ENCODE peak calls at places on chromosome 10, in eight cellular contexts. One of them, this sample, is unnamed.

GRCh38 chr10:49791100-49791499 is 29.0 kb upstream of the OGDHL start:
- DNase-seq in PC-9: no peak
- DNase-seq in CD8-positive, alpha-beta T cell: no peak
- DNase-seq in heart left ventricle: no peak
- DNase-seq in lung: no peak
- DNase-seq in heart right ventricle: no peak
- DNase-seq in CD4-positive, alpha-beta memory T cell: no peak
- DNase-seq in esophagus squamous epithelium: no peak
- DNase-seq in this sample: no peak

GRCh38 chr10:88347597-88348304 is 235.4 kb downstream of the RNLS start:
- DNase-seq in CD8-positive, alpha-beta T cell: no peak
- DNase-seq in heart left ventricle: no peak
- DNase-seq in heart right ventricle: no peak
- DNase-seq in PC-9: no peak
- DNase-seq in CD4-positive, alpha-beta memory T cell: no peak
- DNase-seq in esophagus squamous epithelium: no peak
- DNase-seq in lung: no peak
- DNase-seq in this sample: no peak

GRCh38 chr10:36068542-36068941 is 426.4 kb upstream of the FZD8 start:
- DNase-seq in heart right ventricle: no peak
- DNase-seq in PC-9: no peak
- DNase-seq in CD4-positive, alpha-beta memory T cell: no peak
- DNase-seq in lung: no peak
- DNase-seq in esophagus squamous epithelium: no peak
- DNase-seq in heart left ventricle: no peak
- DNase-seq in CD8-positive, alpha-beta T cell: no peak
- DNase-seq in this sample: no peak

GRCh38 chr10:110610308-110610774 is 33.8 kb upstream of the RBM20 start:
- DNase-seq in lung: no peak
- DNase-seq in CD8-positive, alpha-beta T cell: peak; percentile 53
- DNase-seq in CD4-positive, alpha-beta memory T cell: peak; percentile 62
- DNase-seq in PC-9: peak; percentile 40
- DNase-seq in heart right ventricle: peak; percentile 66
- DNase-seq in heart left ventricle: peak; percentile 34
- DNase-seq in esophagus squamous epithelium: no peak
- DNase-seq in this sample: no peak

GRCh38 chr10:69449841-69450240 is 1.4 kb upstream of the TSPAN15 start:
- DNase-seq in PC-9: peak; percentile 68
- DNase-seq in CD4-positive, alpha-beta memory T cell: peak; percentile 54
- DNase-seq in heart right ventricle: peak; percentile 73
- DNase-seq in CD8-positive, alpha-beta T cell: peak; percentile 42
- DNase-seq in lung: peak; percentile 54
- DNase-seq in heart left ventricle: peak; percentile 56
- DNase-seq in esophagus squamous epithelium: no peak
- DNase-seq in this sample: peak; percentile 63

GRCh38 chr10:77641788-77642397 is 4.3 kb upstream of the KCNMA1 start:
- DNase-seq in heart left ventricle: peak; percentile 48
- DNase-seq in heart right ventricle: peak; percentile 66
- DNase-seq in CD8-positive, alpha-beta T cell: peak; percentile 61
- DNase-seq in CD4-positive, alpha-beta memory T cell: peak; percentile 24
- DNase-seq in PC-9: peak; percentile 61
- DNase-seq in esophagus squamous epithelium: no peak
- DNase-seq in lung: peak; percentile 74
- DNase-seq in this sample: peak; percentile 72

GRCh38 chr10:90222372-90222771 is 521.0 kb downstream of the KIF20B start:
- DNase-seq in esophagus squamous epithelium: no peak
- DNase-seq in PC-9: peak; percentile 16
- DNase-seq in heart left ventricle: no peak
- DNase-seq in CD8-positive, alpha-beta T cell: no peak
- DNase-seq in CD4-positive, alpha-beta memory T cell: no peak
- DNase-seq in heart right ventricle: no peak
- DNase-seq in lung: no peak
- DNase-seq in this sample: peak; percentile 52

GRCh38 chr10:124213471-124213870 is 120.1 kb upstream of the CHST15 start:
- DNase-seq in heart left ventricle: no peak
- DNase-seq in CD8-positive, alpha-beta T cell: no peak
- DNase-seq in esophagus squamous epithelium: no peak
- DNase-seq in lung: no peak
- DNase-seq in heart right ventricle: no peak
- DNase-seq in CD4-positive, alpha-beta memory T cell: no peak
- DNase-seq in PC-9: no peak
- DNase-seq in this sample: no peak

GRCh38 chr10:32954545-32955298 is 3.3 kb downstream of the ITGB1 start:
- DNase-seq in CD8-positive, alpha-beta T cell: no peak
- DNase-seq in PC-9: no peak
- DNase-seq in esophagus squamous epithelium: no peak
- DNase-seq in lung: no peak
- DNase-seq in CD4-positive, alpha-beta memory T cell: no peak
- DNase-seq in heart right ventricle: no peak
- DNase-seq in heart left ventricle: no peak
- DNase-seq in this sample: no peak

GRCh38 chr10:70169661-70170364 is 501 bp downstream of the SAR1A start:
- DNase-seq in heart right ventricle: no peak
- DNase-seq in CD4-positive, alpha-beta memory T cell: no peak
- DNase-seq in esophagus squamous epithelium: no peak
- DNase-seq in CD8-positive, alpha-beta T cell: no peak
- DNase-seq in PC-9: no peak
- DNase-seq in heart left ventricle: no peak
- DNase-seq in lung: no peak
- DNase-seq in this sample: peak; percentile 34

GRCh38 chr10:11307937-11308336 is 290.3 kb downstream of the CELF2 start:
- DNase-seq in lung: no peak
- DNase-seq in esophagus squamous epithelium: no peak
- DNase-seq in CD8-positive, alpha-beta T cell: no peak
- DNase-seq in PC-9: no peak
- DNase-seq in CD4-positive, alpha-beta memory T cell: no peak
- DNase-seq in heart left ventricle: no peak
- DNase-seq in heart right ventricle: no peak
- DNase-seq in this sample: no peak

GRCh38 chr10:11303671-11304170 is 286.0 kb downstream of the CELF2 start:
- DNase-seq in lung: no peak
- DNase-seq in PC-9: no peak
- DNase-seq in CD8-positive, alpha-beta T cell: no peak
- DNase-seq in heart left ventricle: no peak
- DNase-seq in heart right ventricle: no peak
- DNase-seq in esophagus squamous epithelium: no peak
- DNase-seq in CD4-positive, alpha-beta memory T cell: no peak
- DNase-seq in this sample: no peak

GRCh38 chr10:11307004-11307403 is 289.3 kb downstream of the CELF2 start:
- DNase-seq in heart right ventricle: no peak
- DNase-seq in esophagus squamous epithelium: no peak
- DNase-seq in heart left ventricle: no peak
- DNase-seq in PC-9: no peak
- DNase-seq in lung: no peak
- DNase-seq in CD8-positive, alpha-beta T cell: no peak
- DNase-seq in CD4-positive, alpha-beta memory T cell: no peak
- DNase-seq in this sample: no peak

GRCh38 chr10:11304906-11305585 is 287.4 kb downstream of the CELF2 start:
- DNase-seq in esophagus squamous epithelium: no peak
- DNase-seq in heart right ventricle: no peak
- DNase-seq in PC-9: no peak
- DNase-seq in heart left ventricle: no peak
- DNase-seq in CD8-positive, alpha-beta T cell: no peak
- DNase-seq in lung: no peak
- DNase-seq in CD4-positive, alpha-beta memory T cell: no peak
- DNase-seq in this sample: peak; percentile 16

GRCh38 chr10:11305825-11306601 is 288.3 kb downstream of the CELF2 start:
- DNase-seq in PC-9: no peak
- DNase-seq in CD8-positive, alpha-beta T cell: no peak
- DNase-seq in heart left ventricle: no peak
- DNase-seq in heart right ventricle: no peak
- DNase-seq in esophagus squamous epithelium: no peak
- DNase-seq in lung: no peak
- DNase-seq in CD4-positive, alpha-beta memory T cell: no peak
- DNase-seq in this sample: no peak
- H3K36me3 ChIP-seq in PC-9: no peaks in the 10 kb centered on the region
- H3K36me3 ChIP-seq in CD8-positive, alpha-beta T cell: peaks cover 65% of the 10 kb centered on the region
- H3K36me3 ChIP-seq in heart left ventricle: peaks cover 47% of the 10 kb centered on the region
- H3K36me3 ChIP-seq in heart right ventricle: peaks cover 91% of the 10 kb centered on the region
- H3K36me3 ChIP-seq in esophagus squamous epithelium: no peaks in the 10 kb centered on the region
- H3K36me3 ChIP-seq in lung: peaks cover 9% of the 10 kb centered on the region
- H3K36me3 ChIP-seq in CD4-positive, alpha-beta memory T cell: peaks cover 84% of the 10 kb centered on the region
- H3K36me3 ChIP-seq in this sample: no peaks in the 10 kb centered on the region

GRCh38 chr10:101112799-101113594 is 18.1 kb upstream of the TLX1 start:
- DNase-seq in CD4-positive, alpha-beta memory T cell: no peak
- DNase-seq in lung: no peak
- DNase-seq in heart left ventricle: no peak
- DNase-seq in esophagus squamous epithelium: no peak
- DNase-seq in heart right ventricle: no peak
- DNase-seq in PC-9: no peak
- DNase-seq in CD8-positive, alpha-beta T cell: no peak
- DNase-seq in this sample: no peak
- H3K27me3 ChIP-seq in CD4-positive, alpha-beta memory T cell: peaks cover 6% of the 10 kb centered on the region
- H3K27me3 ChIP-seq in lung: peaks cover 8% of the 10 kb centered on the region
- H3K27me3 ChIP-seq in heart left ventricle: peaks cover 6% of the 10 kb centered on the region
- H3K27me3 ChIP-seq in esophagus squamous epithelium: no peaks in the 10 kb centered on the region
- H3K27me3 ChIP-seq in heart right ventricle: peaks cover 66% of the 10 kb centered on the region
- H3K27me3 ChIP-seq in PC-9: peaks cover 13% of the 10 kb centered on the region
- H3K27me3 ChIP-seq in CD8-positive, alpha-beta T cell: no peaks in the 10 kb centered on the region
- H3K27me3 ChIP-seq in this sample: peaks cover 68% of the 10 kb centered on the region

DNA sequence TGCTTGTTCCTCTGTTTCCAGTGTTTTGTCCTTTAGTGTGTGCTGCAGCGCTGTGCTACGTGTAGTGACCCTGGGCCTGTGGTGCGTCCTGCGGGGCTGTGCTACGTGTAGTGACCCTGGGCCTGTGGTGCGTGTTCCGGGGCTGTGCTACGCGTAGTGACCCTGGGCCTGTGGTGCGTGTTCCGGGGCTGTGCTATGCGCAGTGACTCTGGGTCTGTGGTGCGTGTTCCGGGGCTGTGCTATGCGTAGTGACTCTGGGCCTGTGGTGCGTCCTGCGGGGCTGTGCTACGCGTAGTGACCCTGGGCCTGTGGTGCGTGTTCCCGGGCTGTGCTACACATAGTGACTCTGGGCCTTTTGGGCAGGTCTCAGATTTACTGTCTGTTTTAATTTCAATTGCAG is 60.1 kb downstream of the INPP5A start:
- DNase-seq in lung: no peak
- DNase-seq in CD8-positive, alpha-beta T cell: no peak
- DNase-seq in heart left ventricle: no peak
- DNase-seq in heart right ventricle: no peak
- DNase-seq in PC-9: no peak
- DNase-seq in CD4-positive, alpha-beta memory T cell: no peak
- DNase-seq in esophagus squamous epithelium: no peak
- DNase-seq in this sample: no peak
- H3K4me1 ChIP-seq in lung: peaks cover 21% of the 10 kb centered on the region
- H3K4me1 ChIP-seq in CD8-positive, alpha-beta T cell: peaks cover 20% of the 10 kb centered on the region
- H3K4me1 ChIP-seq in heart left ventricle: peaks cover 58% of the 10 kb centered on the region
- H3K4me1 ChIP-seq in heart right ventricle: peaks cover 8% of the 10 kb centered on the region
- H3K4me1 ChIP-seq in PC-9: no peaks in the 10 kb centered on the region
- H3K4me1 ChIP-seq in CD4-positive, alpha-beta memory T cell: peaks cover 22% of the 10 kb centered on the region
- H3K4me1 ChIP-seq in esophagus squamous epithelium: peaks cover 71% of the 10 kb centered on the region
- H3K4me1 ChIP-seq in this sample: peaks cover 39% of the 10 kb centered on the region

GRCh38 chr10:17232276-17232987 is 4.4 kb downstream of the VIM start:
- DNase-seq in PC-9: no peak
- DNase-seq in heart right ventricle: no peak
- DNase-seq in CD8-positive, alpha-beta T cell: no peak
- DNase-seq in lung: no peak
- DNase-seq in heart left ventricle: no peak
- DNase-seq in CD4-positive, alpha-beta memory T cell: no peak
- DNase-seq in esophagus squamous epithelium: no peak
- DNase-seq in this sample: no peak
- H3K36me3 ChIP-seq in PC-9: no peaks in the 10 kb centered on the region
- H3K36me3 ChIP-seq in heart right ventricle: peaks cover 71% of the 10 kb centered on the region
- H3K36me3 ChIP-seq in CD8-positive, alpha-beta T cell: peaks cover 57% of the 10 kb centered on the region
- H3K36me3 ChIP-seq in lung: peaks cover 5% of the 10 kb centered on the region
- H3K36me3 ChIP-seq in heart left ventricle: peaks cover 69% of the 10 kb centered on the region
- H3K36me3 ChIP-seq in CD4-positive, alpha-beta memory T cell: peaks cover 62% of the 10 kb centered on the region
- H3K36me3 ChIP-seq in esophagus squamous epithelium: no peaks in the 10 kb centered on the region
- H3K36me3 ChIP-seq in this sample: peaks cover 83% of the 10 kb centered on the region

DNA sequence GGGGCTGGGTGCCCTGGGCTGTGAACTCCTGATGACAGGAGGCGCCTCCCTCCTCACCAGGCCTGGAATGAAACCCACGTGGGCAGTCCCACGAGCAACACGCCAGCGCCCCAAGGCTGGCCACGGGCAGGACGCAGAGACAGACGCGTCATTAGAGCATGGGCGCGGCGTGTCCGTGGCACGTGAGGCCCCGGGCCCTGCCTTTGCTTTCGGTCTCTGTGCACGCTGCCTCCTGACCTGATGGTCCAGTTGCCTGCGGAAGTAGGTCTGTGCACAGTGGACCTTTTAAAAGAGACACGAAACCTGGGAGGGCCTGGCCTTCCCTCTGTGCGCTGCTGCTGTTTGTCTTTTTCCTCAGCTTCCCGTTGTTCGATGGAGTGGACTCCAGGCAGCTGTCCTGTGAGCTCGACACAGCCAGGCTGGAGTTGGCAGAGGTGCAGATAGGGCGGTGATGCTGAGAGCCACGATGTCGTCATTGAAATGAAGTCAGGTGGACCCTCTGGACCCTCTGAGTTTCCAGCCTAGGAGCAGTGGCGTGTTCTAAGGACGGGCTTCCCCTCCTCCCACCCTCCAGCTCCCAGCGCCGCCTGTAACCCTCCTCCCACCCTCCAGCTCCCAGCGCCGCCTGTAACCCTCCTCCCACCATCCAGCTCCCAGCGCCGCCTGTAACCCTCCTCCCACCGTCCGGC is 40.1 kb upstream of the CFAP46 start:
- DNase-seq in CD4-positive, alpha-beta memory T cell: no peak
- DNase-seq in esophagus squamous epithelium: no peak
- DNase-seq in CD8-positive, alpha-beta T cell: no peak
- DNase-seq in heart right ventricle: no peak
- DNase-seq in lung: no peak
- DNase-seq in heart left ventricle: no peak
- DNase-seq in PC-9: no peak
- DNase-seq in this sample: no peak
- H3K27me3 ChIP-seq in CD4-positive, alpha-beta memory T cell: no peaks in the 10 kb centered on the region
- H3K27me3 ChIP-seq in esophagus squamous epithelium: no peaks in the 10 kb centered on the region
- H3K27me3 ChIP-seq in CD8-positive, alpha-beta T cell: no peaks in the 10 kb centered on the region
- H3K27me3 ChIP-seq in heart right ventricle: peaks cover 35% of the 10 kb centered on the region
- H3K27me3 ChIP-seq in lung: no peaks in the 10 kb centered on the region
- H3K27me3 ChIP-seq in heart left ventricle: no peaks in the 10 kb centered on the region
- H3K27me3 ChIP-seq in PC-9: peaks cover 40% of the 10 kb centered on the region
- H3K27me3 ChIP-seq in this sample: no peaks in the 10 kb centered on the region